ENCODE peak calls at places on chromosome 5, in seven cellular contexts. B is HTR-8/SVneo, Z is NCI-H1092 treated with DMSO at 0.1 percent for 48 hours, L is EL, F is Caki2, T is amygdala, X is Calu3. K is an unnamed sample.

GRCh38 chr5:138981606-138982005 is 106.5 kb upstream of the LRRTM2 start:
- DNase-seq in L (no peak), T (no peak), X (no peak), B (no peak), F (no peak), Z (no peak), K (peak)

GRCh38 chr5:166907314-166907713 is 1384.1 kb upstream of the WWC1 start:
- DNase-seq in T (no peak), X (no peak), L (no peak), Z (no peak), F (peak), B (peak), K (peak)

GRCh38 chr5:172002310-172002709 is 4.1 kb downstream of the FBXW11 start:
- DNase-seq in T (no peak), L (no peak), B (no peak), F (peak), X (peak), Z (no peak), K (peak)

GRCh38 chr5:83924891-83925290 is 204.2 kb upstream of the HAPLN1 start:
- DNase-seq in F (no peak), B (no peak), L (peak), T (no peak), X (no peak), Z (no peak), K (peak)

GRCh38 chr5:132138260-132138659 is 64.7 kb downstream of the CSF2 start:
- DNase-seq in T (no peak), L (peak), F (no peak), B (no peak), Z (no peak), X (no peak), K (peak)

GRCh38 chr5:74394543-74394923 is 246.0 kb downstream of the ENC1 start:
- DNase-seq in F (no peak), X (peak), Z (no peak), L (no peak), B (no peak), T (no peak), K (no peak)

GRCh38 chr5:163916856-163917255 is 411.4 kb downstream of the MAT2B start:
- DNase-seq in Z (no peak), T (no peak), F (no peak), X (no peak), L (no peak), B (no peak), K (no peak)

GRCh38 chr5:90803891-90804290 is 245.3 kb downstream of the ADGRV1 start:
- DNase-seq in B (no peak), Z (no peak), T (no peak), L (no peak), X (no peak), F (no peak), K (no peak)

GRCh38 chr5:95857185-95857945 is 34.8 kb upstream of the GLRX start:
- DNase-seq in F (no peak), X (no peak), B (no peak), T (peak), Z (no peak), L (peak), K (peak)

GRCh38 chr5:9046756-9047481 is 499.0 kb downstream of the SEMA5A start:
- DNase-seq in L (peak), B (peak), X (no peak), T (no peak), F (no peak), Z (no peak), K (peak)

GRCh38 chr5:8686707-8687106 is 817.8 kb downstream of the MTRR start:
- DNase-seq in T (no peak), L (no peak), X (no peak), F (no peak), B (no peak), Z (no peak), K (peak)

GRCh38 chr5:134584662-134585061 is 48.0 kb downstream of the SAR1B start:
- DNase-seq in B (no peak), T (no peak), L (no peak), Z (no peak), X (no peak), F (no peak), K (no peak)

GRCh38 chr5:81904861-81905260 is 67.0 kb upstream of the ATG10 start:
- DNase-seq in X (no peak), F (peak), T (no peak), Z (no peak), B (no peak), L (peak), K (no peak)

K was measured in astrocyte of the spinal cord.